ENCODE peak calls at places on chromosomes 2 and 18, in six cellular contexts. B is astrocyte of the spinal cord, M is mucosa of descending colon, C is fibroblast of lung, Q is HL-60, P is endodermal cell. F is an unnamed sample.
A peak's percentile ranks its signal among the peaks of the same experiment; 100 is the strongest.

GRCh38 chr2:1823187-1824169 is 79.2 kb upstream of the PXDN start:
- DNase-seq in Q (no peak), B (no peak), P (peak; percentile 96), C (no peak), M (no peak), F (no peak)

GRCh38 chr2:140275427-140275826 is 1495.2 kb upstream of the NXPH2 start:
- DNase-seq in P (no peak), B (no peak), C (no peak), Q (no peak), M (no peak), F (no peak)

GRCh38 chr18:40926679-40927078 is 1028.4 kb upstream of the PIK3C3 start:
- DNase-seq in B (no peak), Q (no peak), P (no peak), C (peak; percentile 39), M (no peak), F (no peak)

GRCh38 chr2:85754313-85755095 is 713 bp downstream of the ATOH8 start:
- DNase-seq in B (peak; percentile 64), C (peak; percentile 63), P (peak; percentile 89), Q (peak; percentile 55), M (peak; percentile 37), F (no peak)

GRCh38 chr18:3044931-3045698 is 32.2 kb upstream of the LPIN2 start:
- DNase-seq in B (no peak), C (peak; percentile 3), M (peak; percentile 93), P (peak; percentile 20), Q (peak; percentile 78), F (no peak)

GRCh38 chr2:221529943-221530652 is 42.0 kb downstream of the EPHA4 start:
- DNase-seq in Q (no peak), P (no peak), C (peak; percentile 80), M (no peak), B (peak; percentile 77), F (peak; percentile 63)

GRCh38 chr2:229141626-229142025 is 129.5 kb downstream of the PID1 start:
- DNase-seq in B (peak; percentile 80), Q (no peak), P (no peak), C (peak; percentile 86), M (no peak), F (no peak)

GRCh38 chr2:135190799-135191198 is 138.7 kb downstream of the RAB3GAP1 start:
- DNase-seq in M (no peak), C (no peak), Q (no peak), B (no peak), P (no peak), F (no peak)

GRCh38 chr2:104919127-104919526 is 65.2 kb downstream of the POU3F3 start:
- DNase-seq in Q (no peak), M (peak; percentile 59), P (no peak), C (peak; percentile 2), B (no peak), F (no peak)

GRCh38 chr2:47094519-47095155 is 60.5 kb downstream of the STPG4 start:
- DNase-seq in B (no peak), P (no peak), Q (no peak), M (no peak), C (peak; percentile 59), F (no peak)

GRCh38 chr2:8495189-8495855 is 186.5 kb upstream of the ID2 start:
- DNase-seq in M (no peak), C (no peak), B (no peak), P (no peak), Q (no peak), F (no peak)

GRCh38 chr2:163252199-163252598 is 413.6 kb upstream of the KCNH7 start:
- DNase-seq in B (no peak), M (no peak), Q (no peak), P (no peak), C (no peak), F (no peak)

GRCh38 chr2:86703704-86704370 is 16.3 kb upstream of the RMND5A start:
- DNase-seq in P (no peak), M (peak; percentile 81), C (peak; percentile 64), B (peak; percentile 8), Q (no peak), F (no peak)

GRCh38 chr2:149290662-149291061 is 39.7 kb upstream of the LYPD6 start:
- DNase-seq in M (no peak), P (peak; percentile 63), Q (no peak), B (no peak), C (no peak), F (no peak)

GRCh38 chr18:23353459-23353858 is 99.6 kb upstream of the RIOK3 start:
- DNase-seq in Q (no peak), B (no peak), P (no peak), M (no peak), C (no peak), F (no peak)

GRCh38 chr18:51658436-51658835 is 461.0 kb upstream of the MEX3C start:
- DNase-seq in M (no peak), B (no peak), C (no peak), Q (no peak), P (peak; percentile 82), F (no peak)

GRCh38 chr18:51656249-51656648 is 458.8 kb upstream of the MEX3C start:
- DNase-seq in C (no peak), P (no peak), B (no peak), Q (no peak), M (no peak), F (no peak)

GRCh38 chr18:51654441-51655326 is 457.2 kb upstream of the MEX3C start:
- DNase-seq in B (no peak), P (peak; percentile 96), C (no peak), M (no peak), Q (no peak), F (no peak)

GRCh38 chr18:51653507-51654213 is 456.2 kb upstream of the MEX3C start:
- DNase-seq in B (no peak), C (no peak), P (no peak), M (no peak), Q (no peak), F (no peak)

DNA sequence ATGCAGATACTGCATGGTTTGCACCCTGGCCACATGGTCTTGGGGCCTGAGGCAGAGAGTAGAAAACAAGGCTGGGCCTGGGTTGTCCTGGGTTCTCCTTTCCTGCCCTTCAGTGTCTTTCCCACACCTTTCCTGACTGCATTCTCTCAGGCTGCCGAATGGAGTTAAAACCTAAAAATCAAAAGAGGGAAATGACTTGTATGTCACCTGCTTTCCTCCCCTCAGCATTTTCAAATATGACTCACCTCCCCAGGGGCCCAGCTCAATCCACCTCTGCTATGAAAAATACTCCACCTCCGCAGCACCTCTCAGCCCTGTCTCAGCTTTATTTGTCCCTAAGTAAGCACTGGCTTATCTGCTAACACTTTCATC is 457.8 kb upstream of the MEX3C start:
- DNase-seq in Q (no peak), B (no peak), P (no peak), C (no peak), M (no peak), F (no peak)
- H3K4me3 ChIP-seq in Q (no peak overlapping the region), B (no peak overlapping the region), P (peak overlapping the region; percentile 41), C (no peak overlapping the region), M (no peak overlapping the region), F (no peak overlapping the region)

DNA sequence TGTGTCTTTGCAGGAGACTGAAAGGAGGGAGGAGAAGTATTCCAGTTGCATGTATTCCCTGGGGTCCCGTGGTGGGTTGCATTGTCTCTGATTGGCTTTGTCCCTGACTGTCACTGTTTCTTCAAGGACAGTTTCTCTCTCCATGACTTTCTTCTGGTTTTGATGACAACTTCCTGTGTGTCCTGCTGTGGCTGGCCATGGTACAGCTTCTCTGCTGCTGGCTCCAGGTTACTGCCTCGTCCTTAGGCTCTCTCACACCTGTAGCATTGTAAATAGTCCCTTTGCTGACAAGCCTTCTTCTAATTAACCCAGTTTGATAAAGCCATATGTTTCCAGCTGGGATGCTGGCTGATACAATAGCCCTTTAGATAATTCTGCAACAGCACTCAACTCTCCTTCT is 129.0 kb downstream of the LPIN1 start:
- DNase-seq in C (no peak), M (no peak), B (no peak), Q (no peak), P (peak; percentile 61), F (no peak)
- TF ChIP-seq CTCF in C (no peak), M (no peak), B (no peak), Q (no peak), P (no peak), F (no peak)

DNA sequence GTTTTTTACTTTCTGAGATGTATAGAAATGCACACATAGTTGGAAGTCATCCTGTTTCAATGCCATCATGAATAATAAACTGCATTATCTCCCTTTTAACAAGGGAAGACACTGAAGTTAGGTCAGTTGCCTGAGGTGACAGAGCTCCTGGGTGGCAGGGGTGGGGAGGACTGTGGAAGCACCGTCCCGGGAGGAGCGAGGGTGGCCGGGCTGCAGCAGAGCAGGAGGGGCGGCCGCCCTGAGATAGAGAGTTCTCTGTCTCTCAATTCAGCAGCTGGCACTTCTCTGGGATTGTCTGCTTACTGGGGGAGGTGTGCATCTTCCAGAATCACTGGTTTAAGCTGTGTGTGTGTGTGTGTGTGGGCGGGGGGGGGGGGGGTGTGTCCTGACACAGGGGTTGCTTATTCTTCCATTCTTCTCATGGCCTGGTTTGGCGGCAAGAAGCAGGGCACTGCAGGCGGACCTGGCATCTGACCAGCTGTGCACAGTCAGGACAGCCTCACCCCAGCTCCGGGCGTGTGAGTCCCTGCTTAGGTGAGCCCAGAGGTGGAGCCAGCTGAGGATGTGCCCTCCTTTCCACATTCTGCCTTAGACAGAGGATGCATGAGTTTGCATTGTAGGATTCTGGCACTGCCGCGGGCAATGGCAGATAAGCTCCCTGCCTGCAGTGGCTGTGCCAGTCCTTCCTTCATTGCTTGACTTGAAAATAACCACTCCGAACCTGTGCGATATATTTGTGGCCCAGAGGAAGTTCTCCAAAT is 40.4 kb downstream of the VWA3B start:
- DNase-seq in Q (no peak), C (no peak), B (no peak), M (peak; percentile 11), P (no peak), F (no peak)
- H3K4me3 ChIP-seq in Q (no peak overlapping the region), C (no peak overlapping the region), B (no peak overlapping the region), M (no peak overlapping the region), P (no peak overlapping the region), F (no peak overlapping the region)

GRCh38 chr2:61905372-61906186 is at the start of gene COMMD1:
- DNase-seq in P (peak; percentile 91), C (peak; percentile 71), B (peak; percentile 74), M (peak; percentile 90), Q (peak; percentile 85), F (no peak)

GRCh38 chr2:61910603-61911002 is 5.1 kb downstream of the COMMD1 start:
- DNase-seq in C (no peak), M (no peak), P (no peak), B (no peak), Q (no peak), F (no peak)

GRCh38 chr2:61906187-61906470 is 655 bp downstream of the COMMD1 start:
- DNase-seq in Q (no peak), P (no peak), C (no peak), M (no peak), B (no peak), F (no peak)

GRCh38 chr2:61911510-61911909 is 6.0 kb downstream of the COMMD1 start:
- DNase-seq in P (peak; percentile 58), Q (peak; percentile 15), B (no peak), C (no peak), M (no peak), F (no peak)
- TF ChIP-seq CTCF in P (peak; percentile 67), Q (peak; percentile 16), B (no peak), C (peak; percentile 12), M (no peak), F (peak; percentile 21)